ENCODE peak calls at places on chromosome 16, in eight cellular contexts. B is Panc1, P is astrocyte of the spinal cord, W is H1, J is Peyer's patch, L is tibial artery, R is left ventricle myocardium inferior, C is A549. H is an unnamed sample.

GRCh38 chr16:26252598-26252997 is 560.8 kb downstream of the HS3ST4 start:
- DNase-seq in J (no peak), B (no peak), C (no peak), W (no peak), L (no peak), P (no peak), R (no peak), H (no peak)

GRCh38 chr16:81706327-81707295 is 72.5 kb upstream of the PLCG2 start:
- DNase-seq in C (no peak), B (no peak), L (no peak), J (no peak), W (no peak), P (no peak), R (peak), H (no peak)

GRCh38 chr16:1929105-1929504 is 10.9 kb upstream of the HS3ST6 start:
- DNase-seq in L (no peak), J (no peak), W (no peak), C (peak), B (no peak), R (no peak), P (no peak), H (no peak)

GRCh38 chr16:10172848-10173655 is 9.2 kb downstream of the GRIN2A start:
- DNase-seq in J (no peak), B (no peak), W (no peak), C (no peak), L (no peak), R (no peak), P (peak), H (no peak)

GRCh38 chr16:53893731-53894435 is 189.9 kb downstream of the FTO start:
- DNase-seq in C (no peak), P (peak), J (no peak), W (no peak), R (no peak), L (no peak), B (no peak), H (peak)

GRCh38 chr16:56368545-56368944 is 56.8 kb downstream of the AMFR start:
- DNase-seq in J (no peak), W (no peak), L (no peak), C (no peak), R (no peak), P (no peak), B (no peak), H (no peak)

GRCh38 chr16:15773964-15774363 is 82.9 kb downstream of the MYH11 start:
- DNase-seq in J (no peak), L (no peak), B (no peak), C (no peak), P (no peak), W (no peak), R (no peak), H (no peak)

GRCh38 chr16:56183266-56183665 is 8.0 kb upstream of the GNAO1 start:
- DNase-seq in P (no peak), J (no peak), C (no peak), B (no peak), W (no peak), L (no peak), R (no peak), H (no peak)

GRCh38 chr16:2711370-2712062 is 8.5 kb downstream of the PRSS27 start:
- DNase-seq in C (no peak), L (peak), W (no peak), R (no peak), P (no peak), B (no peak), J (no peak), H (no peak)

DNA sequence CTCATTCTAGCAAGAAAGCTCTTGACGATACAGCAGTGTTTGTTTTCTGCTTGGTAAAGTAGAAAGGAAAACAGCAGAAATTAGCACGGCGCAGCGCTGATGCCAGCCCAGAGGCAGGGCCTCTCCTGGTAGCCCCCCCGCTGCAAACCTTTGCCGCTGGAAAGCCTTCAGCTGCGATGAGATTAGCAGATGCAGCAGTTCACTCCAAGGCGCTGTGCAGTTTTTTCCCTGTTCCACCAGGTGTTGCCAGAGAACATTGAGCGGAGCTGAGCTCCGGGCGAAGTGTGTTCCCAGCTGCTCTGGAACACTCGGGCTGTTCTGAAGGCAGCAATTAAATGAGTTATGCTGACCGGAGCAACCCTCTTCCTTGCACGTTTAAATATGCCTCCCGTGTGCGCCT is 72.5 kb downstream of the RBFOX1 start:
- DNase-seq in L (no peak), W (peak), C (no peak), J (no peak), B (no peak), R (peak), P (no peak), H (peak)
- TF ChIP-seq CTCF in L (no peak), W (peak), C (no peak), J (no peak), B (peak), R (peak), P (peak), H (peak)

GRCh38 chr16:79288046-79288445 is 312.5 kb downstream of the MAF start:
- DNase-seq in C (no peak), J (no peak), B (no peak), R (no peak), W (no peak), L (no peak), P (no peak), H (no peak)
- H3K4me3 ChIP-seq in C (no peak), J (no peak), B (no peak), R (no peak), W (no peak), L (no peak), P (no peak), H (no peak)

GRCh38 chr16:19242987-19243386 is 42.5 kb upstream of the CLEC19A start:
- DNase-seq in J (no peak), W (no peak), P (no peak), L (no peak), R (no peak), B (no peak), C (no peak), H (no peak)
- TF ChIP-seq CTCF in J (no peak), W (no peak), P (no peak), L (no peak), R (no peak), B (no peak), C (no peak), H (no peak)

DNA sequence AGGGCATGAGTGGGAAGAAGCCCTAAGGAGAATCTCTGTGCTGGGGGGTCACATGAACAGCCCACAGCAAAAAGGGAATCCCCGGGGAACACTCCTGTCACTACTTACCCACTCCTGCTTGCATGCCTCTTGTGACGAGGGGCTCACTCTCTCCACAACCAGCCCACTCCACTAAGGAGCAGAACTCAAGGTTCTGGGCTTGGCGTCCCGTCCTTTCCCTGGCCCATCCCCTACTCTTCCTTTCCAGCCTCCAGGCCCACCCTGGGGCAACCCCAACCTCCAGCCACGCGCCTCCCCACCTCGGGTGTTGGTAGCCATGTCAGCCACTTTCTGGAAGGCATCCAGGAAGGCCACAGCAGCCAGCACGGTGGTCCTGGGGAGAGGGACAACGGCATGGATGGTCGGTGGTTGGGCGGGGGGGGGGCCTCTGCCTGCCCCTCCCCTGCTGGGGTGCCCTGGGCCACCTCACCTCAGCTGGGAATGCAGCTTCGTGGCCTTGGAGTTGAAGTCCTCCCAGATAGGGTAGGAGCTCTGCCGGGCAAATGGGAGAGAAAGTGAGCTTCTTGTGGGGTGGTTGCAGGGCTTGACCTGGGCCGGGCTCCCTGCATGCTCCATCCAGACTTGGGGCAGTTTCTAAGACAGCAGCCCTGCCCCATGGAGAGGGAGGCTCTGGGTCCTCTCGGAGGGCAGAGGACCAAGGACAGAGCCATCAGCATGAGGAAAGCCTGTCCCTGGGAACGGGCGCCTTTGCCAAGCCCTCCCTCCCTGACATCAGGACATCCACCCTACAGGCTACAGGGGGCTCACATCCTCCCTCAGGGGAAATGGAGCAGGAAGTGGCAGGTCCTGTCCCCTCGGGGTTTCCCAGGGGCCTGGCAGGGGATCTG is 5.1 kb downstream of the MTSS2 start:
- DNase-seq in W (no peak), R (peak), C (no peak), B (no peak), L (no peak), P (no peak), J (no peak), H (no peak)
- H3K4me3 ChIP-seq in W (peak), R (peak), C (no peak), B (no peak), L (no peak), P (no peak), J (no peak), H (no peak)

GRCh38 chr16:87076950-87077749 is 240.0 kb downstream of the C16orf95 start:
- DNase-seq in J (peak), R (peak), W (peak), C (peak), P (peak), B (no peak), L (peak), H (peak)
- TF ChIP-seq CTCF in J (peak), R (peak), W (peak), C (peak), P (peak), B (peak), L (peak), H (peak)

H was measured in bronchial epithelial cell.